ENCODE peak calls at places on chromosomes 7 and 10, in nine cellular contexts. M is Calu3, J is heart left ventricle, G is thoracic aorta, B is HFFc6, Q is AG04450, U is GM20000, S is RWPE2, K is lung. A is an unnamed sample.

GRCh38 chr7:30027065-30027456 is 559 bp upstream of the FKBP14 start:
- DNase-seq in M (peak), J (no peak), G (no peak), B (peak), Q (no peak), U (peak), S (no peak), K (no peak), A (peak)

GRCh38 chr10:31757374-31757773 is 171.3 kb downstream of the ARHGAP12 start:
- DNase-seq in M (no peak), J (peak), G (no peak), B (no peak), Q (no peak), U (no peak), S (no peak), K (no peak), A (no peak)

GRCh38 chr7:4879401-4880081 is 4.0 kb downstream of the RADIL start:
- DNase-seq in M (no peak), J (peak), G (no peak), B (no peak), Q (no peak), U (no peak), S (peak), K (no peak), A (no peak)

GRCh38 chr10:35191523-35191922 is 64.9 kb downstream of the CREM start:
- DNase-seq in M (no peak), J (peak), G (no peak), B (no peak), Q (no peak), U (no peak), S (no peak), K (no peak), A (no peak)

GRCh38 chr7:139936760-139937310 is 107.8 kb downstream of the TBXAS1 start:
- DNase-seq in M (no peak), J (no peak), G (no peak), B (peak), Q (peak), U (no peak), S (no peak), K (no peak), A (no peak)

GRCh38 chr10:3892440-3893101 is 107.6 kb upstream of the KLF6 start:
- DNase-seq in M (no peak), J (no peak), G (no peak), B (no peak), Q (no peak), U (no peak), S (no peak), K (no peak), A (no peak)

GRCh38 chr7:36747251-36747968 is 23.1 kb upstream of the AOAH start:
- DNase-seq in M (peak), J (no peak), G (no peak), B (no peak), Q (no peak), U (no peak), S (no peak), K (no peak), A (no peak)

GRCh38 chr7:80047032-80047431 is 87.6 kb upstream of the GNAI1 start:
- DNase-seq in M (no peak), J (no peak), G (no peak), B (no peak), Q (no peak), U (no peak), S (no peak), K (no peak), A (no peak)

GRCh38 chr10:32112055-32112454 is 55.8 kb upstream of the KIF5B start:
- DNase-seq in M (peak), J (no peak), G (no peak), B (peak), Q (peak), U (no peak), S (no peak), K (no peak), A (no peak)

GRCh38 chr10:24552346-24553016 is 171.2 kb downstream of the ARHGAP21 start:
- DNase-seq in M (peak), J (no peak), G (no peak), B (no peak), Q (no peak), U (no peak), S (peak), K (peak), A (peak)

GRCh38 chr7:50957855-50958254 is 175.2 kb upstream of the GRB10 start:
- DNase-seq in M (no peak), J (no peak), G (no peak), B (no peak), Q (no peak), U (no peak), S (no peak), K (no peak), A (no peak)

GRCh38 chr7:22255342-22255741 is 101.6 kb downstream of the RAPGEF5 start:
- DNase-seq in M (no peak), J (no peak), G (no peak), B (no peak), Q (no peak), U (no peak), S (no peak), K (no peak), A (no peak)

GRCh38 chr10:113300628-113301027 is 252.2 kb upstream of the HABP2 start:
- DNase-seq in M (no peak), J (no peak), G (no peak), B (no peak), Q (no peak), U (no peak), S (no peak), K (no peak), A (no peak)

GRCh38 chr7:68807681-68808080 is 790.6 kb upstream of the AUTS2 start:
- DNase-seq in M (no peak), J (no peak), G (no peak), B (no peak), Q (no peak), U (no peak), S (no peak), K (no peak), A (no peak)

GRCh38 chr7:112898432-112899290 is 108.5 kb upstream of the TMEM168 start:
- DNase-seq in M (peak), J (no peak), G (no peak), B (peak), Q (peak), U (peak), S (no peak), K (peak), A (peak)

GRCh38 chr10:99623919-99624318 is 3.7 kb upstream of the SLC25A28 start:
- DNase-seq in M (no peak), J (no peak), G (no peak), B (no peak), Q (no peak), U (no peak), S (no peak), K (no peak), A (no peak)
- TF ChIP-seq CTCF in M (no peak), J (no peak), G (no peak), B (no peak), Q (no peak), U (no peak), S (no peak), K (no peak), A (no peak)

GRCh38 chr10:103706760-103707159 is 148.6 kb downstream of the SH3PXD2A start:
- DNase-seq in M (no peak), J (no peak), G (no peak), B (no peak), Q (no peak), U (no peak), S (no peak), K (no peak), A (no peak)

GRCh38 chr10:103703941-103704919 is 151.1 kb downstream of the SH3PXD2A start:
- DNase-seq in M (no peak), J (no peak), G (no peak), B (no peak), Q (no peak), U (no peak), S (no peak), K (no peak), A (no peak)

GRCh38 chr10:103707956-103708626 is 147.3 kb downstream of the SH3PXD2A start:
- DNase-seq in M (no peak), J (no peak), G (no peak), B (no peak), Q (no peak), U (no peak), S (no peak), K (no peak), A (no peak)

GRCh38 chr10:103708627-103709288 is 146.6 kb downstream of the SH3PXD2A start:
- DNase-seq in M (no peak), J (no peak), G (no peak), B (no peak), Q (no peak), U (no peak), S (no peak), K (no peak), A (no peak)

DNA sequence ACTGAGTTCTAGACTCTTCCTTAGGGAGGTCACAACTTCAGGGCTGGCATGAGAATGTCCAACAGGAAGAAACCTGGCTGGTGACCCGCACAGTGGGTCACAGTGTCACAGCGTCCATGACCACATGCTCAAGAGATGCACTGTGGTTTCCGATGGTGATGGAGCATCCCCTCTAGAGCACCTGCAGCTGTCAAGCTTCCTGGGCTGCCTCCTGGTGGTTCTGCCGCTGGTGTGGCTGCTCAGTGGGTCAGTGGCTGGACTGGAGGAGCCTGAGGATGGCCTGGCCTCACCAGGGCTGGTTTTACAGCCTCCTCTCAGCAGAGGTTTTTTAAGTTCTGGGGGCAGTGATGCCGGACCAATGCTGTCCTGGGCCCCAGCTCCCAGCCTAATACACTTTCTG is 149.3 kb downstream of the SH3PXD2A start:
- DNase-seq in M (no peak), J (no peak), G (no peak), B (no peak), Q (no peak), U (no peak), S (no peak), K (no peak), A (no peak)
- TF ChIP-seq CTCF in M (no peak), J (no peak), G (no peak), B (no peak), Q (peak), U (no peak), S (no peak), K (no peak), A (no peak)

DNA sequence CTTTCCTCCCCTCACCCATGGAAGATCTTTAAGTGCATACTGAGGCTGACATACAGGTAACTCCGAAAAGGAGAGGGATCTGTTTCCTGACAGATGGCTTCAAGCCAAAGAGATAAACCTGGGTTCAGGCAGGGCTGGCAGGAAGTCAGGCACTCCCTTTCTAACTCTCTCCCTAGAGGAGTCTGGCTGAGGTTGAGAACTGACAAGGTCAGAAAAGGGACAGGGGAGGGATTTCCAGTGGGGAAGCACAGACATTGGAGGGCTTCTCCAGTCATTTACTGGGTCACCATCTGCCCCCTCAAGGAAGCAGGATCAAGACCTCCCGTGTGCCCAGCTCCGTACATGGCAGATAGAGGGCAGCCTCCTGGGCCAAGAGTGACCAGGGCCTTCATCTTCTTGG is 31.6 kb downstream of the TLX1 start:
- DNase-seq in M (no peak), J (no peak), G (no peak), B (no peak), Q (no peak), U (no peak), S (no peak), K (no peak), A (no peak)
- TF ChIP-seq CTCF in M (no peak), J (no peak), G (no peak), B (no peak), Q (no peak), U (no peak), S (no peak), K (no peak), A (no peak)

GRCh38 chr7:101669307-101669706 is 40.2 kb upstream of the MYL10 start:
- DNase-seq in M (no peak), J (no peak), G (no peak), B (no peak), Q (no peak), U (no peak), S (no peak), K (no peak), A (no peak)
- TF ChIP-seq CTCF in M (no peak), J (no peak), G (no peak), B (peak), Q (peak), U (no peak), S (peak), K (no peak), A (no peak)

GRCh38 chr7:47576031-47576908 is 5.6 kb downstream of the TNS3 start:
- DNase-seq in M (peak), J (peak), G (no peak), B (peak), Q (no peak), U (no peak), S (no peak), K (peak), A (no peak)
- TF ChIP-seq CTCF in M (no peak), J (no peak), G (no peak), B (no peak), Q (no peak), U (no peak), S (no peak), K (no peak), A (no peak)

GRCh38 chr7:131057015-131057518 is 270.6 kb upstream of the MKLN1 start:
- DNase-seq in M (no peak), J (no peak), G (no peak), B (peak), Q (peak), U (peak), S (no peak), K (no peak), A (no peak)

GRCh38 chr7:131057524-131058065 is 270.1 kb upstream of the MKLN1 start:
- DNase-seq in M (no peak), J (no peak), G (no peak), B (no peak), Q (no peak), U (no peak), S (no peak), K (no peak), A (no peak)

GRCh38 chr7:131052285-131052942 is 275.3 kb upstream of the MKLN1 start:
- DNase-seq in M (no peak), J (no peak), G (no peak), B (no peak), Q (no peak), U (no peak), S (no peak), K (no peak), A (no peak)

GRCh38 chr7:131051304-131051703 is 276.4 kb upstream of the MKLN1 start:
- DNase-seq in M (no peak), J (no peak), G (no peak), B (no peak), Q (no peak), U (no peak), S (no peak), K (no peak), A (no peak)

GRCh38 chr7:131056007-131056406 is 271.7 kb upstream of the MKLN1 start:
- DNase-seq in M (no peak), J (no peak), G (no peak), B (no peak), Q (no peak), U (no peak), S (no peak), K (no peak), A (no peak)
- TF ChIP-seq CTCF in M (no peak), J (no peak), G (no peak), B (no peak), Q (peak), U (no peak), S (no peak), K (no peak), A (no peak)